ENCODE peak calls at places on chromosomes 2 and 18, in ten cellular contexts. One of them, this sample, is unnamed. For H3K9me3, the result is how much of the 10 kb centered on the place peaks cover.

GRCh38 chr2:143629344-143629743 is 500.1 kb downstream of the ARHGAP15 start:
- DNase-seq in HCT116: no peak
- DNase-seq in WERI-Rb-1: no peak
- DNase-seq in effector memory CD4-positive, alpha-beta T cell: no peak
- DNase-seq in HepG2: no peak
- DNase-seq in transverse colon: no peak
- DNase-seq in fibroblast of lung: peak
- DNase-seq in IMR-90: peak
- DNase-seq in uterus: no peak
- DNase-seq in mucosa of descending colon: no peak
- DNase-seq in this sample: peak

GRCh38 chr2:36165132-36165531 is 190.4 kb upstream of the CRIM1 start:
- DNase-seq in HCT116: no peak
- DNase-seq in IMR-90: no peak
- DNase-seq in transverse colon: no peak
- DNase-seq in mucosa of descending colon: no peak
- DNase-seq in fibroblast of lung: no peak
- DNase-seq in HepG2: peak
- DNase-seq in uterus: no peak
- DNase-seq in WERI-Rb-1: no peak
- DNase-seq in effector memory CD4-positive, alpha-beta T cell: no peak
- DNase-seq in this sample: no peak

GRCh38 chr18:26540041-26540628 is 8.2 kb downstream of the KCTD1 start:
- DNase-seq in transverse colon: no peak
- DNase-seq in HepG2: no peak
- DNase-seq in WERI-Rb-1: no peak
- DNase-seq in mucosa of descending colon: no peak
- DNase-seq in fibroblast of lung: no peak
- DNase-seq in HCT116: no peak
- DNase-seq in effector memory CD4-positive, alpha-beta T cell: no peak
- DNase-seq in uterus: no peak
- DNase-seq in IMR-90: no peak
- DNase-seq in this sample: no peak

GRCh38 chr18:77127769-77128671 is 4.6 kb downstream of the MBP start:
- DNase-seq in effector memory CD4-positive, alpha-beta T cell: no peak
- DNase-seq in transverse colon: peak
- DNase-seq in IMR-90: peak
- DNase-seq in WERI-Rb-1: no peak
- DNase-seq in fibroblast of lung: peak
- DNase-seq in HepG2: no peak
- DNase-seq in mucosa of descending colon: peak
- DNase-seq in uterus: no peak
- DNase-seq in HCT116: no peak
- DNase-seq in this sample: no peak

GRCh38 chr2:169363570-169364150 is 1.3 kb upstream of the LRP2 start:
- DNase-seq in effector memory CD4-positive, alpha-beta T cell: no peak
- DNase-seq in HCT116: no peak
- DNase-seq in WERI-Rb-1: peak
- DNase-seq in mucosa of descending colon: peak
- DNase-seq in transverse colon: peak
- DNase-seq in uterus: no peak
- DNase-seq in fibroblast of lung: peak
- DNase-seq in HepG2: no peak
- DNase-seq in IMR-90: no peak
- DNase-seq in this sample: no peak

GRCh38 chr2:171811229-171811628 is 82.8 kb downstream of the SLC25A12 start:
- DNase-seq in fibroblast of lung: peak
- DNase-seq in mucosa of descending colon: no peak
- DNase-seq in WERI-Rb-1: no peak
- DNase-seq in transverse colon: no peak
- DNase-seq in IMR-90: peak
- DNase-seq in HepG2: peak
- DNase-seq in effector memory CD4-positive, alpha-beta T cell: no peak
- DNase-seq in uterus: no peak
- DNase-seq in HCT116: peak
- DNase-seq in this sample: peak

GRCh38 chr2:9809064-9809356 is 34.3 kb upstream of the TAF1B start:
- DNase-seq in fibroblast of lung: no peak
- DNase-seq in uterus: no peak
- DNase-seq in effector memory CD4-positive, alpha-beta T cell: no peak
- DNase-seq in transverse colon: peak
- DNase-seq in HepG2: no peak
- DNase-seq in WERI-Rb-1: no peak
- DNase-seq in mucosa of descending colon: peak
- DNase-seq in IMR-90: no peak
- DNase-seq in HCT116: no peak
- DNase-seq in this sample: no peak

GRCh38 chr18:23377669-23378469 is 75.2 kb upstream of the RIOK3 start:
- DNase-seq in WERI-Rb-1: no peak
- DNase-seq in mucosa of descending colon: no peak
- DNase-seq in IMR-90: peak
- DNase-seq in HCT116: peak
- DNase-seq in transverse colon: no peak
- DNase-seq in effector memory CD4-positive, alpha-beta T cell: no peak
- DNase-seq in uterus: no peak
- DNase-seq in fibroblast of lung: peak
- DNase-seq in HepG2: peak
- DNase-seq in this sample: peak

GRCh38 chr2:120442923-120443571 is 97.1 kb downstream of the INHBB start:
- DNase-seq in IMR-90: no peak
- DNase-seq in mucosa of descending colon: peak
- DNase-seq in effector memory CD4-positive, alpha-beta T cell: no peak
- DNase-seq in fibroblast of lung: no peak
- DNase-seq in HCT116: peak
- DNase-seq in transverse colon: peak
- DNase-seq in HepG2: no peak
- DNase-seq in uterus: no peak
- DNase-seq in WERI-Rb-1: no peak
- DNase-seq in this sample: no peak

GRCh38 chr2:171598713-171599319 is 76.5 kb downstream of the CYBRD1 start:
- DNase-seq in effector memory CD4-positive, alpha-beta T cell: peak
- DNase-seq in fibroblast of lung: peak
- DNase-seq in HCT116: peak
- DNase-seq in WERI-Rb-1: peak
- DNase-seq in mucosa of descending colon: peak
- DNase-seq in IMR-90: peak
- DNase-seq in uterus: no peak
- DNase-seq in transverse colon: peak
- DNase-seq in HepG2: peak
- DNase-seq in this sample: peak

GRCh38 chr2:173282795-173283545 is 71.7 kb upstream of the CDCA7 start:
- DNase-seq in HepG2: no peak
- DNase-seq in IMR-90: no peak
- DNase-seq in fibroblast of lung: no peak
- DNase-seq in WERI-Rb-1: no peak
- DNase-seq in effector memory CD4-positive, alpha-beta T cell: no peak
- DNase-seq in uterus: no peak
- DNase-seq in transverse colon: no peak
- DNase-seq in mucosa of descending colon: no peak
- DNase-seq in HCT116: no peak
- DNase-seq in this sample: no peak

GRCh38 chr2:173278794-173279527 is 75.7 kb upstream of the CDCA7 start:
- DNase-seq in WERI-Rb-1: no peak
- DNase-seq in fibroblast of lung: no peak
- DNase-seq in IMR-90: no peak
- DNase-seq in effector memory CD4-positive, alpha-beta T cell: no peak
- DNase-seq in HCT116: no peak
- DNase-seq in HepG2: no peak
- DNase-seq in uterus: no peak
- DNase-seq in mucosa of descending colon: no peak
- DNase-seq in transverse colon: no peak
- DNase-seq in this sample: no peak

GRCh38 chr2:173279528-173279868 is 75.2 kb upstream of the CDCA7 start:
- DNase-seq in effector memory CD4-positive, alpha-beta T cell: no peak
- DNase-seq in IMR-90: no peak
- DNase-seq in HCT116: no peak
- DNase-seq in mucosa of descending colon: no peak
- DNase-seq in uterus: no peak
- DNase-seq in fibroblast of lung: no peak
- DNase-seq in HepG2: no peak
- DNase-seq in WERI-Rb-1: no peak
- DNase-seq in transverse colon: no peak
- DNase-seq in this sample: no peak

GRCh38 chr2:173286153-173286809 is 68.4 kb upstream of the CDCA7 start:
- DNase-seq in transverse colon: no peak
- DNase-seq in mucosa of descending colon: no peak
- DNase-seq in HCT116: no peak
- DNase-seq in fibroblast of lung: no peak
- DNase-seq in WERI-Rb-1: no peak
- DNase-seq in uterus: no peak
- DNase-seq in IMR-90: no peak
- DNase-seq in effector memory CD4-positive, alpha-beta T cell: no peak
- DNase-seq in HepG2: no peak
- DNase-seq in this sample: peak

DNA sequence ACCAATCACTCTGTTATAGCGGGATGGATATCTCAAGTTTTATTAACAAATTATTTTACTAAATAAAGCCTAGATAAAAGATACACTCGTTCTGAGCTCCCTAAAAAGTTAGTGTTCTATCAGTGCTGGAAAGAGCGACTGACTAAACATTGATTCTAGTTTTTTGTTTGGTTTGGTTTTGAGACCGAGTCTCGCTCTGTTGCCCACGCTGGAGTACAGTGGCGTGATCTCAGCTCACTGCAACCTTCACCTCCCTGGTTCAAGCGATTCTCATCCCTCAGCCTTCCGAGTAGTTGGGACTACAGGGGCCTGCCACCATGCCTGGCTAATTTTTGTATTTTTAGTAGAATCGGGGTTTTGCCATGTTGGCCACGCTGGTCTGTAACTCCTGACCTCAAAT is 73.8 kb upstream of the CDCA7 start:
- DNase-seq in HCT116: no peak
- DNase-seq in WERI-Rb-1: no peak
- DNase-seq in effector memory CD4-positive, alpha-beta T cell: no peak
- DNase-seq in IMR-90: no peak
- DNase-seq in uterus: no peak
- DNase-seq in mucosa of descending colon: no peak
- DNase-seq in fibroblast of lung: no peak
- DNase-seq in transverse colon: no peak
- DNase-seq in HepG2: no peak
- DNase-seq in this sample: no peak
- H3K9me3 ChIP-seq in HCT116: under half
- H3K9me3 ChIP-seq in WERI-Rb-1: under half
- H3K9me3 ChIP-seq in effector memory CD4-positive, alpha-beta T cell: under half
- H3K9me3 ChIP-seq in IMR-90: under half
- H3K9me3 ChIP-seq in uterus: under half
- H3K9me3 ChIP-seq in mucosa of descending colon: under half
- H3K9me3 ChIP-seq in fibroblast of lung: under half
- H3K9me3 ChIP-seq in transverse colon: under half
- H3K9me3 ChIP-seq in HepG2: under half
- H3K9me3 ChIP-seq in this sample: under half

GRCh38 chr2:228533156-228533555 is 351.7 kb upstream of the SPHKAP start:
- DNase-seq in HCT116: no peak
- DNase-seq in HepG2: no peak
- DNase-seq in effector memory CD4-positive, alpha-beta T cell: no peak
- DNase-seq in fibroblast of lung: no peak
- DNase-seq in WERI-Rb-1: no peak
- DNase-seq in IMR-90: no peak
- DNase-seq in mucosa of descending colon: no peak
- DNase-seq in transverse colon: no peak
- DNase-seq in uterus: no peak
- DNase-seq in this sample: no peak
- H3K9me3 ChIP-seq in HCT116: under half
- H3K9me3 ChIP-seq in HepG2: half or more
- H3K9me3 ChIP-seq in effector memory CD4-positive, alpha-beta T cell: under half
- H3K9me3 ChIP-seq in fibroblast of lung: under half
- H3K9me3 ChIP-seq in WERI-Rb-1: under half
- H3K9me3 ChIP-seq in IMR-90: under half
- H3K9me3 ChIP-seq in mucosa of descending colon: under half
- H3K9me3 ChIP-seq in transverse colon: under half
- H3K9me3 ChIP-seq in uterus: under half
- H3K9me3 ChIP-seq in this sample: under half

GRCh38 chr2:89820248-89820647 is 1128.8 kb downstream of the RPIA start:
- DNase-seq in mucosa of descending colon: no peak
- DNase-seq in effector memory CD4-positive, alpha-beta T cell: no peak
- DNase-seq in HepG2: no peak
- DNase-seq in uterus: no peak
- DNase-seq in HCT116: no peak
- DNase-seq in transverse colon: no peak
- DNase-seq in IMR-90: no peak
- DNase-seq in WERI-Rb-1: no peak
- DNase-seq in fibroblast of lung: no peak
- DNase-seq in this sample: no peak

GRCh38 chr2:89829828-89830227 is 1138.4 kb downstream of the RPIA start:
- DNase-seq in HepG2: no peak
- DNase-seq in mucosa of descending colon: no peak
- DNase-seq in fibroblast of lung: no peak
- DNase-seq in IMR-90: peak
- DNase-seq in WERI-Rb-1: no peak
- DNase-seq in transverse colon: no peak
- DNase-seq in uterus: no peak
- DNase-seq in effector memory CD4-positive, alpha-beta T cell: no peak
- DNase-seq in HCT116: no peak
- DNase-seq in this sample: no peak

GRCh38 chr2:89823556-89823955 is 1132.1 kb downstream of the RPIA start:
- DNase-seq in fibroblast of lung: no peak
- DNase-seq in WERI-Rb-1: no peak
- DNase-seq in mucosa of descending colon: no peak
- DNase-seq in HCT116: no peak
- DNase-seq in HepG2: no peak
- DNase-seq in uterus: no peak
- DNase-seq in transverse colon: no peak
- DNase-seq in IMR-90: no peak
- DNase-seq in effector memory CD4-positive, alpha-beta T cell: no peak
- DNase-seq in this sample: no peak

GRCh38 chr2:89821455-89821945 is 1130.0 kb downstream of the RPIA start:
- DNase-seq in transverse colon: no peak
- DNase-seq in HepG2: no peak
- DNase-seq in HCT116: no peak
- DNase-seq in effector memory CD4-positive, alpha-beta T cell: no peak
- DNase-seq in uterus: no peak
- DNase-seq in WERI-Rb-1: no peak
- DNase-seq in mucosa of descending colon: no peak
- DNase-seq in fibroblast of lung: no peak
- DNase-seq in IMR-90: no peak
- DNase-seq in this sample: no peak

DNA sequence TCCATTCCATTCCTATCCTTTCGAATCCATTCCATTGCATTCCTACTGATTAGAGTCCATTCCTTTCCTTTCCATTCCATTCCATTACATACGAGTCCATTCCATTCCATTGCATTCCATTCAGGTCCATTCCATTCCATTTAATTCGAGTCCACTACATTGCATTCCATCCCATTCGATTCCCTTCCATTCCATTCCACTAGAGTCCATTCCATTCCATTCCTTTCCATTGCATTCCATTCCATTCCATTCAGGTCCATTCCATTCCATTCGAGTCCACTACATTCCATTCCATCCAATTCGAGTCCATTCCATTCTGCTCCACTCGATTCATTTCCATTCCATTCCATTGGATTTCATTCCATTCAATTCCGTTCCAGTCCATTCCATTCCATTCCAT is 1133.6 kb downstream of the RPIA start:
- DNase-seq in transverse colon: no peak
- DNase-seq in WERI-Rb-1: no peak
- DNase-seq in fibroblast of lung: no peak
- DNase-seq in HepG2: no peak
- DNase-seq in mucosa of descending colon: no peak
- DNase-seq in IMR-90: no peak
- DNase-seq in HCT116: no peak
- DNase-seq in effector memory CD4-positive, alpha-beta T cell: no peak
- DNase-seq in uterus: no peak
- DNase-seq in this sample: no peak
- H3K9me3 ChIP-seq in transverse colon: under half
- H3K9me3 ChIP-seq in WERI-Rb-1: under half
- H3K9me3 ChIP-seq in fibroblast of lung: under half
- H3K9me3 ChIP-seq in HepG2: under half
- H3K9me3 ChIP-seq in mucosa of descending colon: under half
- H3K9me3 ChIP-seq in IMR-90: under half
- H3K9me3 ChIP-seq in HCT116: under half
- H3K9me3 ChIP-seq in effector memory CD4-positive, alpha-beta T cell: under half
- H3K9me3 ChIP-seq in uterus: under half
- H3K9me3 ChIP-seq in this sample: half or more

GRCh38 chr2:187009483-187010239 is 160.7 kb upstream of the ZSWIM2 start:
- DNase-seq in IMR-90: no peak
- DNase-seq in WERI-Rb-1: no peak
- DNase-seq in transverse colon: no peak
- DNase-seq in mucosa of descending colon: no peak
- DNase-seq in HepG2: no peak
- DNase-seq in effector memory CD4-positive, alpha-beta T cell: no peak
- DNase-seq in HCT116: no peak
- DNase-seq in fibroblast of lung: no peak
- DNase-seq in uterus: no peak
- DNase-seq in this sample: no peak
- H3K9me3 ChIP-seq in IMR-90: under half
- H3K9me3 ChIP-seq in WERI-Rb-1: under half
- H3K9me3 ChIP-seq in transverse colon: under half
- H3K9me3 ChIP-seq in mucosa of descending colon: under half
- H3K9me3 ChIP-seq in HepG2: under half
- H3K9me3 ChIP-seq in effector memory CD4-positive, alpha-beta T cell: under half
- H3K9me3 ChIP-seq in HCT116: under half
- H3K9me3 ChIP-seq in fibroblast of lung: under half
- H3K9me3 ChIP-seq in uterus: under half
- H3K9me3 ChIP-seq in this sample: under half